ENCODE peak calls at places on chromosomes 11 and 22, in five cellular contexts. One of them, this sample, is unnamed.

GRCh38 chr11:67492069-67492727 is 9.4 kb downstream of the AIP start:
- DNase-seq in HCEC 1CT: no peak
- DNase-seq in iris pigment epithelial cell: no peak
- DNase-seq in stimulated activated CD4-positive, alpha-beta T cell treated with anti-CD3 and anti-CD28 coated beads, Interleukin-4, amount 100 ng/mL, for 48 hours: no peak
- DNase-seq in nephron progenitor cell: no peak
- DNase-seq in this sample: no peak

GRCh38 chr11:111633756-111634362 is 31.6 kb downstream of the SIK2 start:
- DNase-seq in HCEC 1CT: peak
- DNase-seq in iris pigment epithelial cell: peak
- DNase-seq in stimulated activated CD4-positive, alpha-beta T cell treated with anti-CD3 and anti-CD28 coated beads, Interleukin-4, amount 100 ng/mL, for 48 hours: no peak
- DNase-seq in nephron progenitor cell: no peak
- DNase-seq in this sample: no peak

GRCh38 chr11:60763692-60764369 is 7.2 kb downstream of the MS4A15 start:
- DNase-seq in HCEC 1CT: no peak
- DNase-seq in iris pigment epithelial cell: no peak
- DNase-seq in stimulated activated CD4-positive, alpha-beta T cell treated with anti-CD3 and anti-CD28 coated beads, Interleukin-4, amount 100 ng/mL, for 48 hours: no peak
- DNase-seq in nephron progenitor cell: no peak
- DNase-seq in this sample: no peak

GRCh38 chr11:76443254-76443935 is 1.4 kb upstream of the EMSY start:
- DNase-seq in HCEC 1CT: peak
- DNase-seq in iris pigment epithelial cell: peak
- DNase-seq in stimulated activated CD4-positive, alpha-beta T cell treated with anti-CD3 and anti-CD28 coated beads, Interleukin-4, amount 100 ng/mL, for 48 hours: no peak
- DNase-seq in nephron progenitor cell: peak
- DNase-seq in this sample: no peak

GRCh38 chr11:77387701-77388100 is 86.2 kb downstream of the PAK1 start:
- DNase-seq in HCEC 1CT: no peak
- DNase-seq in iris pigment epithelial cell: no peak
- DNase-seq in stimulated activated CD4-positive, alpha-beta T cell treated with anti-CD3 and anti-CD28 coated beads, Interleukin-4, amount 100 ng/mL, for 48 hours: no peak
- DNase-seq in nephron progenitor cell: no peak
- DNase-seq in this sample: no peak

GRCh38 chr22:40665312-40665711 is 14.0 kb upstream of the MCHR1 start:
- DNase-seq in HCEC 1CT: no peak
- DNase-seq in iris pigment epithelial cell: peak
- DNase-seq in stimulated activated CD4-positive, alpha-beta T cell treated with anti-CD3 and anti-CD28 coated beads, Interleukin-4, amount 100 ng/mL, for 48 hours: no peak
- DNase-seq in nephron progenitor cell: no peak
- DNase-seq in this sample: no peak

GRCh38 chr11:73510877-73511276 is 87.0 kb downstream of the FAM168A start:
- DNase-seq in HCEC 1CT: no peak
- DNase-seq in iris pigment epithelial cell: no peak
- DNase-seq in stimulated activated CD4-positive, alpha-beta T cell treated with anti-CD3 and anti-CD28 coated beads, Interleukin-4, amount 100 ng/mL, for 48 hours: no peak
- DNase-seq in nephron progenitor cell: no peak
- DNase-seq in this sample: no peak

GRCh38 chr22:19088866-19089595 is 33.2 kb downstream of the DGCR2 start:
- DNase-seq in HCEC 1CT: no peak
- DNase-seq in iris pigment epithelial cell: no peak
- DNase-seq in stimulated activated CD4-positive, alpha-beta T cell treated with anti-CD3 and anti-CD28 coated beads, Interleukin-4, amount 100 ng/mL, for 48 hours: no peak
- DNase-seq in nephron progenitor cell: no peak
- DNase-seq in this sample: no peak

GRCh38 chr11:35135222-35135621 is 3.7 kb upstream of the CD44 start:
- DNase-seq in HCEC 1CT: no peak
- DNase-seq in iris pigment epithelial cell: no peak
- DNase-seq in stimulated activated CD4-positive, alpha-beta T cell treated with anti-CD3 and anti-CD28 coated beads, Interleukin-4, amount 100 ng/mL, for 48 hours: no peak
- DNase-seq in nephron progenitor cell: no peak
- DNase-seq in this sample: no peak

GRCh38 chr11:131654849-131655248 is 284.4 kb downstream of the NTM start:
- DNase-seq in HCEC 1CT: no peak
- DNase-seq in iris pigment epithelial cell: no peak
- DNase-seq in stimulated activated CD4-positive, alpha-beta T cell treated with anti-CD3 and anti-CD28 coated beads, Interleukin-4, amount 100 ng/mL, for 48 hours: no peak
- DNase-seq in nephron progenitor cell: no peak
- DNase-seq in this sample: no peak

This sample was measured in CMK.